ENCODE peak calls at places on chromosomes 1 and 21, in seven cellular contexts. F is spleen; R is esophagus squamous epithelium; T is heart left ventricle; C is colonic mucosa; X is CD8-positive, alpha-beta T cell; V is mucosa of descending colon. Y is an unnamed sample.
A peak's percentile ranks its signal among the peaks of the same experiment; 100 is the strongest.

GRCh38 chr1:229410692-229411433 is 23.0 kb downstream of the ACTA1 start:
- DNase-seq in F (no peak), R (no peak), T (peak; percentile 83), C (no peak), X (no peak), V (no peak), Y (peak; percentile 44)

GRCh38 chr1:162552684-162553252 is 8.8 kb upstream of the UAP1 start:
- DNase-seq in F (no peak), R (no peak), T (no peak), C (no peak), X (no peak), V (no peak), Y (no peak)

GRCh38 chr1:24911651-24912144 is 18.4 kb downstream of the RUNX3 start:
- DNase-seq in F (no peak), R (no peak), T (no peak), C (no peak), X (no peak), V (no peak), Y (no peak)

GRCh38 chr1:210598135-210598652 is 269.5 kb downstream of the HHAT start:
- DNase-seq in F (no peak), R (no peak), T (peak; percentile 16), C (no peak), X (no peak), V (no peak), Y (peak; percentile 1)

GRCh38 chr1:232635778-232636356 is 5.9 kb upstream of the SIPA1L2 start:
- DNase-seq in F (no peak), R (no peak), T (no peak), C (no peak), X (no peak), V (no peak), Y (peak; percentile 62)

GRCh38 chr1:119732465-119733168 is 20.9 kb downstream of the PHGDH start:
- DNase-seq in F (no peak), R (no peak), T (no peak), C (no peak), X (no peak), V (no peak), Y (no peak)

GRCh38 chr21:36691539-36692124 is 7.3 kb upstream of the SIM2 start:
- DNase-seq in F (no peak), R (no peak), T (no peak), C (no peak), X (no peak), V (no peak), Y (no peak)

GRCh38 chr1:204314209-204314892 is 45.4 kb downstream of the PLEKHA6 start:
- DNase-seq in F (no peak), R (no peak), T (no peak), C (no peak), X (no peak), V (no peak), Y (peak; percentile 68)

GRCh38 chr1:33300673-33301072 is 20.2 kb downstream of the A3GALT2 start:
- DNase-seq in F (peak; percentile 39), R (no peak), T (no peak), C (peak; percentile 46), X (no peak), V (no peak), Y (no peak)

GRCh38 chr1:88983791-88984552 is 8.5 kb downstream of the KYAT3 start:
- DNase-seq in F (peak; percentile 80), R (no peak), T (no peak), C (no peak), X (no peak), V (no peak), Y (peak; percentile 81)

GRCh38 chr1:230120289-230120948 is 53.4 kb downstream of the GALNT2 start:
- DNase-seq in F (no peak), R (no peak), T (no peak), C (no peak), X (no peak), V (no peak), Y (no peak)

GRCh38 chr1:59506952-59507351 is 210.1 kb downstream of the FGGY start:
- DNase-seq in F (no peak), R (no peak), T (no peak), C (no peak), X (no peak), V (no peak), Y (no peak)

GRCh38 chr1:152869808-152870419 is 8.2 kb upstream of the SMCP start:
- DNase-seq in F (no peak), R (no peak), T (peak; percentile 29), C (peak; percentile 69), X (peak; percentile 58), V (no peak), Y (peak; percentile 69)

GRCh38 chr1:53341961-53342707 is 14.3 kb upstream of the LRP8 start:
- DNase-seq in F (peak; percentile 59), R (no peak), T (no peak), C (peak; percentile 9), X (no peak), V (no peak), Y (no peak)

GRCh38 chr1:223708001-223708359 is 4.4 kb upstream of the CAPN2 start:
- DNase-seq in F (no peak), R (no peak), T (no peak), C (no peak), X (no peak), V (no peak), Y (peak; percentile 71)

GRCh38 chr1:223709598-223709997 is 2.7 kb upstream of the CAPN2 start:
- DNase-seq in F (no peak), R (no peak), T (no peak), C (no peak), X (no peak), V (no peak), Y (no peak)

GRCh38 chr1:223706077-223706988 is 6.0 kb upstream of the CAPN2 start:
- DNase-seq in F (no peak), R (no peak), T (no peak), C (peak; percentile 60), X (no peak), V (no peak), Y (no peak)

GRCh38 chr1:223708651-223709268 is 3.6 kb upstream of the CAPN2 start:
- DNase-seq in F (no peak), R (no peak), T (no peak), C (no peak), X (no peak), V (no peak), Y (no peak)

DNA sequence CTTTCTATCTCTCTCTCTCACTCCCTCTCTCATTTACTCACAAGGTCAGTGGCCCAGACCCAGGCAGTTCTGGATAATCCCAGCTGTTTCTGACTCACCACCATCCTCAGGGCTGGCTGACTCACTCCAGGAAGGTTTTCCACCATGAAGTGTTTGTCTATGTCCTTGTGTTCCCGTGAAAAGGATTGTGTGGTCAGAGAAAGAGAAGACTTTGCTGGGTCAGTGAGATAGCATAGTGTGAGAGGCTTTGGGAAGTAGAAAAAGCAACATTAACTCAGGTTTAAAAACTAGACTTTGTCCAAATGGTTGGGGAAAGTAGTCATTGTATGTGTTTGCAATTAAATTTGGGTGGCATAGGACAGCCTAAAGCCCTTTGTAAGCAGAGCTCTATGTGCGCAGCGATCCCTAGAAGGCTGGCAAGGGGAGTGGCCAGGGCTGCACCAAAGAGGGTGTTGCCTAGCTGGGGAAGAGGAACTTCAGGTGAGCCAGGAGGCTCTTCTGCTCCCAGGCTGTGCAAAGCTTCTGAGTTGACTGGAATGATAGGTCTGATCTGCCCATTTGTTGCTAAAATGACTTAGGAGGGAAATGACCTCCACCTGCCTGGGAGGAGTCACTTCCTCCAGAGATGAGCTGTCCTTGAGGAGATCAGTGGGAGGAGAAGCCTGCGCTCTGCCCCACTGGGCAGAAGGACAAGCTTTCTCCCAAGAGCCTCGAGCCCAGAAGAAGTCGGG is 4.9 kb upstream of the CAPN2 start:
- DNase-seq in F (no peak), R (no peak), T (peak; percentile 70), C (peak; percentile 80), X (no peak), V (peak; percentile 76), Y (peak; percentile 87)
- H3K4me1 ChIP-seq in F (peaks cover 58% of the 10 kb centered on the region), R (peaks cover 45% of the 10 kb centered on the region), T (peaks cover 65% of the 10 kb centered on the region), C (no peaks in the 10 kb centered on the region), X (peaks cover 14% of the 10 kb centered on the region), V (peaks cover 27% of the 10 kb centered on the region), Y (peaks cover 7% of the 10 kb centered on the region)

DNA sequence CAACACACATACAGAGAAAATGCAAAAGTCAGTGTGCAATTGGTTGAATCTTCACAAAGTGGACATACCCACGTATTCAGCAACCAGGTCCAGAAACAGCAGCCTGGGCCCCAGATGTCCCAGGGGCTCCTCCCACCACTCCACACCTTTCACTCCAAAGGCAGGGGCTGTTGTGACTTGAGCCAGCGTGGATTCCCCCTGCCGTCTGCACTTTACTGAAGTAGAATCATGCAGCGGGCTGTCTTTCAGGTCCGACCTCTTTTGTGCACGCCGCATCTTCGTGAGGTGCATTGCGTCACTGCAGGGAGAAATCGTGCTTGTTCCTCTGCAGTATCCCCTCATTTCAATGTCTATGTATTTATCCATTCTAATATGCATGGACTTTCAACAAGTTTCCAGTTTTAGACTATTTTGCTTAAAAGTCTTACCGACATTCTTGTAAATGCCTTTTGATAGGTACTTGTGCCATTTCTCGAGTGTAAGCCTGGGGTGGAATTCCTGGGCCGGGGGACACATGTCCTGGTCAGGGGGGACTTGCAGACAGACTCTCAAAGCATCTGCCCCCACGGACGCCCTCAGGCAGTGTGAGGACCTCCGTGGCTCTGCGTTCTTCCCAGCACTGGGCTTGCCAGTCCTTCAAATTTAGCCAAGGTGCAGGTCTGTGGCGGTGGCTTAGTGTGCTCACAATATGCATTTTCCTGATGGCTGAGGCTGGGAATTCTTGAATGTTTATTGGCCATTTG is 29.3 kb upstream of the ACTRT2 start:
- DNase-seq in F (no peak), R (no peak), T (no peak), C (no peak), X (no peak), V (no peak), Y (no peak)
- H3K9me3 ChIP-seq in F (peaks cover 39% of the 10 kb centered on the region), R (peaks cover 17% of the 10 kb centered on the region), T (peaks cover 23% of the 10 kb centered on the region), C (no peaks in the 10 kb centered on the region), X (no peaks in the 10 kb centered on the region), V (peaks cover 17% of the 10 kb centered on the region), Y (no peaks in the 10 kb centered on the region)

DNA sequence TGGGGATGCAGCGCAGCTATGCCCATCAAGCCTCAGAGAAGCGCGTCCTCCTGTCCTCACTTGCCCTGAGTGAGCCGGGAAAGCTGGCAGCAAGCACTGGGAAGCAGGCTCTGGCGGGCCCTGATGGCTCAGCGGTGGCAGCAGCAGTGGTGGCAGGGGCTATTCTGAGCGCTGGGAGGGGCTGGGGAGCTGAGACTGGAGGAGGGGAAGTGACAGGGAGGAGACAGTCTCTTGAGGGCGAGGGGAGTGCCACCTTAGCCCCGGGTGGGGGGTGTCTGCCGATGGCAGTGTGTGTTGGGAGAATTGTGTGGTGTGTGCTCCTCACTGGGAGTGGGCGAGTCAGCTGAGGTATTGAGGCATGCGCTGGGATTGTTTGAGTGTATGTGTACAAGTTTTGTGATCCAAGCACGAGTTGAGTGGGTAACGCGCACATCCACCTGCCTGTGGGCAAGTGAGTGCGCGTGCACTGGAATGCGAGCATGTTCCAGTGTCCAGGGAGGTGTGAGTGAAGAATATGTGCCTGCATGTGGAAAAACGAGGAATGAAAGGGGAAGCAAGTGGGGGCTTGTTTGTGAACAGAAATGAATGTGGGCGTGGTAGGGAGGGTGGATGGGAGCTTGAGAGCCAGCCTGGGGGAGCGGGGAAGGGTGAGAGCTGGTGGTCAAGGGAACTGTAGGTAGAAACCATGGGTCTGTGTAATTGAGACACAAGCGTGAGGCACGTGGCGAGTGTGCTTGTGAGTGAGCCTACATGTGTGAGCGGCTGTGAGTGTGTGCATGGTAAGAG is 2.9 kb upstream of the FOXO6 start:
- DNase-seq in F (peak; percentile 64), R (no peak), T (peak; percentile 71), C (no peak), X (peak; percentile 45), V (no peak), Y (no peak)
- H3K4me3 ChIP-seq in F (no peak overlapping the region), R (no peak overlapping the region), T (no peak overlapping the region), C (no peak overlapping the region), X (no peak overlapping the region), V (no peak overlapping the region), Y (no peak overlapping the region)

GRCh38 chr1:223718850-223719249 is 6.5 kb downstream of the CAPN2 start:
- DNase-seq in F (no peak), R (no peak), T (no peak), C (no peak), X (no peak), V (no peak), Y (no peak)
- H3K4me1 ChIP-seq in F (peaks cover 93% of the 10 kb centered on the region), R (peaks cover 55% of the 10 kb centered on the region), T (peaks cover 43% of the 10 kb centered on the region), C (peaks cover 50% of the 10 kb centered on the region), X (peaks cover 63% of the 10 kb centered on the region), V (peaks cover 66% of the 10 kb centered on the region), Y (peaks cover 22% of the 10 kb centered on the region)